ENCODE peak calls at places on chromosomes 4 and X, in five cellular contexts. One of them, this sample, is unnamed.

GRCh38 chr4:54322817-54323417 is 93.8 kb downstream of the PDGFRA start:
- DNase-seq in activated gamma-delta T cell: no peak
- DNase-seq in iPS-NIHi11: peak; percentile 82
- DNase-seq in psoas muscle: peak; percentile 35
- DNase-seq in GM12878: no peak
- DNase-seq in this sample: peak; percentile 94

GRCh38 chr4:7192252-7193039 is at the start of gene SORCS2:
- DNase-seq in activated gamma-delta T cell: peak; percentile 20
- DNase-seq in iPS-NIHi11: peak; percentile 89
- DNase-seq in psoas muscle: peak; percentile 67
- DNase-seq in GM12878: no peak
- DNase-seq in this sample: peak; percentile 77

GRCh38 chr4:7034262-7035081 is 8.7 kb upstream of the TADA2B start:
- DNase-seq in activated gamma-delta T cell: no peak
- DNase-seq in iPS-NIHi11: peak; percentile 57
- DNase-seq in psoas muscle: no peak
- DNase-seq in GM12878: no peak
- DNase-seq in this sample: peak; percentile 46

GRCh38 chr4:61200991-61201526 is 933 bp downstream of the ADGRL3 start:
- DNase-seq in activated gamma-delta T cell: no peak
- DNase-seq in iPS-NIHi11: peak; percentile 18
- DNase-seq in psoas muscle: no peak
- DNase-seq in GM12878: no peak
- DNase-seq in this sample: peak; percentile 74

GRCh38 chr4:95835672-95836071 is 4.2 kb upstream of the PDHA2 start:
- DNase-seq in activated gamma-delta T cell: no peak
- DNase-seq in iPS-NIHi11: peak; percentile 23
- DNase-seq in psoas muscle: no peak
- DNase-seq in GM12878: no peak
- DNase-seq in this sample: peak; percentile 73

GRCh38 chr4:71006203-71006907 is 12.9 kb downstream of the DCK start:
- DNase-seq in activated gamma-delta T cell: no peak
- DNase-seq in iPS-NIHi11: no peak
- DNase-seq in psoas muscle: no peak
- DNase-seq in GM12878: no peak
- DNase-seq in this sample: no peak

GRCh38 chrX:152884171-152884570 is 13.7 kb upstream of the ZNF185 start:
- DNase-seq in activated gamma-delta T cell: no peak
- DNase-seq in iPS-NIHi11: no peak
- DNase-seq in psoas muscle: no peak
- DNase-seq in GM12878: no peak
- DNase-seq in this sample: peak; percentile 33

GRCh38 chrX:44580466-44580865 is 37.8 kb upstream of the FUNDC1 start:
- DNase-seq in activated gamma-delta T cell: no peak
- DNase-seq in iPS-NIHi11: no peak
- DNase-seq in psoas muscle: no peak
- DNase-seq in GM12878: no peak
- DNase-seq in this sample: no peak

GRCh38 chrX:119826399-119826959 is 26.3 kb downstream of the UPF3B start:
- DNase-seq in activated gamma-delta T cell: no peak
- DNase-seq in iPS-NIHi11: no peak
- DNase-seq in psoas muscle: no peak
- DNase-seq in GM12878: no peak
- DNase-seq in this sample: peak; percentile 5

GRCh38 chr4:41525129-41525528 is 12.8 kb upstream of the LIMCH1 start:
- DNase-seq in activated gamma-delta T cell: no peak
- DNase-seq in iPS-NIHi11: peak; percentile 46
- DNase-seq in psoas muscle: no peak
- DNase-seq in GM12878: no peak
- DNase-seq in this sample: peak; percentile 82

GRCh38 chr4:96293806-96294205 is 453.9 kb downstream of the PDHA2 start:
- DNase-seq in activated gamma-delta T cell: no peak
- DNase-seq in iPS-NIHi11: no peak
- DNase-seq in psoas muscle: no peak
- DNase-seq in GM12878: no peak
- DNase-seq in this sample: no peak

GRCh38 chr4:168908093-168908492 is 102.0 kb downstream of the CBR4 start:
- DNase-seq in activated gamma-delta T cell: no peak
- DNase-seq in iPS-NIHi11: no peak
- DNase-seq in psoas muscle: no peak
- DNase-seq in GM12878: no peak
- DNase-seq in this sample: no peak

GRCh38 chr4:7759635-7760034 is 180.0 kb downstream of the AFAP1 start:
- DNase-seq in activated gamma-delta T cell: no peak
- DNase-seq in iPS-NIHi11: no peak
- DNase-seq in psoas muscle: no peak
- DNase-seq in GM12878: no peak
- DNase-seq in this sample: no peak

GRCh38 chrX:120144178-120144844 is 14.1 kb upstream of the RHOXF2 start:
- DNase-seq in activated gamma-delta T cell: no peak
- DNase-seq in iPS-NIHi11: no peak
- DNase-seq in psoas muscle: no peak
- DNase-seq in GM12878: no peak
- DNase-seq in this sample: peak; percentile 66

GRCh38 chrX:45353462-45353861 is 152.8 kb upstream of the DIPK2B start:
- DNase-seq in activated gamma-delta T cell: no peak
- DNase-seq in iPS-NIHi11: no peak
- DNase-seq in psoas muscle: no peak
- DNase-seq in GM12878: no peak
- DNase-seq in this sample: no peak

GRCh38 chr4:112253382-112254000 is 21.9 kb downstream of the AP1AR start:
- DNase-seq in activated gamma-delta T cell: no peak
- DNase-seq in iPS-NIHi11: peak; percentile 22
- DNase-seq in psoas muscle: no peak
- DNase-seq in GM12878: no peak
- DNase-seq in this sample: peak; percentile 42

GRCh38 chr4:140092094-140092820 is 61.7 kb downstream of the MAML3 start:
- DNase-seq in activated gamma-delta T cell: no peak
- DNase-seq in iPS-NIHi11: peak; percentile 50
- DNase-seq in psoas muscle: peak; percentile 27
- DNase-seq in GM12878: no peak
- DNase-seq in this sample: peak; percentile 78

GRCh38 chr4:61380865-61381264 is 180.7 kb downstream of the ADGRL3 start:
- DNase-seq in activated gamma-delta T cell: no peak
- DNase-seq in iPS-NIHi11: no peak
- DNase-seq in psoas muscle: no peak
- DNase-seq in GM12878: no peak
- DNase-seq in this sample: peak; percentile 50

GRCh38 chrX:108224727-108225455 is 133.3 kb downstream of the ATG4A start:
- DNase-seq in activated gamma-delta T cell: no peak
- DNase-seq in iPS-NIHi11: peak; percentile 56
- DNase-seq in psoas muscle: no peak
- DNase-seq in GM12878: peak; percentile 16
- DNase-seq in this sample: peak; percentile 72

GRCh38 chr4:88318751-88319350 is 34.5 kb upstream of the PPM1K start:
- DNase-seq in activated gamma-delta T cell: no peak
- DNase-seq in iPS-NIHi11: no peak
- DNase-seq in psoas muscle: no peak
- DNase-seq in GM12878: no peak
- DNase-seq in this sample: no peak